ENCODE peak calls at places on chromosomes 12 and 14, in five cellular contexts. One of them, this sample, is unnamed.
A peak's percentile ranks its signal among the peaks of the same experiment; 100 is the strongest.

GRCh38 chr12:105671720-105672119 is 341.2 kb downstream of the C12orf75 start:
- DNase-seq in AG09309: peak; percentile 52
- DNase-seq in gastrocnemius medialis: no peak
- DNase-seq in osteocyte: no peak
- DNase-seq in AG10803: peak; percentile 99
- DNase-seq in this sample: no peak

GRCh38 chr12:82955020-82955419 is 268.3 kb downstream of the TMTC2 start:
- DNase-seq in AG09309: no peak
- DNase-seq in gastrocnemius medialis: no peak
- DNase-seq in osteocyte: no peak
- DNase-seq in AG10803: peak; percentile 11
- DNase-seq in this sample: no peak

GRCh38 chr12:13024151-13024946 is 19.8 kb upstream of the FAM234B start:
- DNase-seq in AG09309: peak; percentile 35
- DNase-seq in AG10803: peak; percentile 72
- DNase-seq in gastrocnemius medialis: no peak
- DNase-seq in osteocyte: no peak
- DNase-seq in this sample: no peak

GRCh38 chr14:53055003-53055402 is 98.1 kb downstream of the DDHD1 start:
- DNase-seq in osteocyte: no peak
- DNase-seq in gastrocnemius medialis: no peak
- DNase-seq in AG10803: peak; percentile 64
- DNase-seq in AG09309: no peak
- DNase-seq in this sample: peak; percentile 18

GRCh38 chr12:77299910-77300772 is 234.8 kb upstream of the E2F7 start:
- DNase-seq in AG10803: peak; percentile 49
- DNase-seq in gastrocnemius medialis: no peak
- DNase-seq in osteocyte: no peak
- DNase-seq in AG09309: peak; percentile 46
- DNase-seq in this sample: no peak

GRCh38 chr12:2405039-2405438 is 352.3 kb downstream of the CACNA1C start:
- DNase-seq in gastrocnemius medialis: no peak
- DNase-seq in AG09309: no peak
- DNase-seq in AG10803: no peak
- DNase-seq in osteocyte: no peak
- DNase-seq in this sample: no peak

GRCh38 chr12:5900533-5901255 is 44.4 kb downstream of the ANO2 start:
- DNase-seq in gastrocnemius medialis: no peak
- DNase-seq in AG10803: no peak
- DNase-seq in AG09309: no peak
- DNase-seq in osteocyte: peak; percentile 59
- DNase-seq in this sample: no peak

GRCh38 chr14:90675399-90675798 is 140.8 kb downstream of the TTC7B start:
- DNase-seq in AG09309: peak; percentile 61
- DNase-seq in gastrocnemius medialis: peak; percentile 94
- DNase-seq in osteocyte: no peak
- DNase-seq in AG10803: peak; percentile 72
- DNase-seq in this sample: no peak

GRCh38 chr14:100573757-100574641 is 13.2 kb downstream of the BEGAIN start:
- DNase-seq in AG10803: no peak
- DNase-seq in AG09309: no peak
- DNase-seq in osteocyte: no peak
- DNase-seq in gastrocnemius medialis: no peak
- DNase-seq in this sample: no peak

DNA sequence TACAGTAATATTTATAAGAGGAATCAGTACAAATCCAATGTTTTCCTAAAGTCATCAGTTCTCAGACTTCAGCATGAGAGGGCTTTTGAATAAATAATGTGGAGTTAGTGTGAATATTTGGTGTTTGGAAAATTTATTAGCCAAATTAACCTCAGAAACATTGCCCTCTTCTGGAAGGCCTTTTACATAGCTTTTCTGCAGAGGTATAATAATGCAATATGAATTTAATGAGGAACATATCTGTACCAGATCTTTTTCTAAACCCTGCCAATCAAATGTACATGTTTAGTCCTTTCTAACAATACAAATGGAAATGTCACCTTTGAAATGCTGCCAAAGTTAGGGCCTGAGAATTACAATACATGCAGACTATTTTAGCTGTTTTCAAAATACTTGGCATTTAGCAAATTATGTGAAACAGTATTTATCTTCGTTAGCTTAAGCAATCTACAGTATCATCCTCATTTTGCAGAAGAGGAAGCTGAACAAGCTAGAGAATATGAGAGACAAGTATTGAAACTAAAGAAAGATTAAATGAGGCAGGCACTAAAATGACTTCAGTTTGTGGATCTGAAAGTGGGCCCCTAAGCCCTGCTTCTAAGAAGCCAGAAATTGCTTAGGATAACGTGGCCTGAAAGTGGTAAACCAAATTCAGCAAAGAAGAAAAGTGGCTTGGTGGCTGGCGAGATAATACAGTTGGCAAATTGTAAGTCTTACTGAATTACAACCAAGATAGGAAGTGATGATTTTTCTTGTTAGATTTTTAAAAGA is 60.4 kb upstream of the MANSC4 start:
- DNase-seq in AG09309: no peak
- DNase-seq in gastrocnemius medialis: no peak
- DNase-seq in osteocyte: no peak
- DNase-seq in AG10803: no peak
- DNase-seq in this sample: no peak
- TF ChIP-seq CTCF in AG09309: peak; percentile 40
- TF ChIP-seq CTCF in gastrocnemius medialis: no peak
- TF ChIP-seq CTCF in osteocyte: peak; percentile 46
- TF ChIP-seq CTCF in AG10803: peak; percentile 58
- TF ChIP-seq CTCF in this sample: no peak

GRCh38 chr14:85974602-85975001 is 444.7 kb downstream of the FLRT2 start:
- DNase-seq in AG09309: no peak
- DNase-seq in AG10803: no peak
- DNase-seq in gastrocnemius medialis: no peak
- DNase-seq in osteocyte: no peak
- DNase-seq in this sample: no peak

DNA sequence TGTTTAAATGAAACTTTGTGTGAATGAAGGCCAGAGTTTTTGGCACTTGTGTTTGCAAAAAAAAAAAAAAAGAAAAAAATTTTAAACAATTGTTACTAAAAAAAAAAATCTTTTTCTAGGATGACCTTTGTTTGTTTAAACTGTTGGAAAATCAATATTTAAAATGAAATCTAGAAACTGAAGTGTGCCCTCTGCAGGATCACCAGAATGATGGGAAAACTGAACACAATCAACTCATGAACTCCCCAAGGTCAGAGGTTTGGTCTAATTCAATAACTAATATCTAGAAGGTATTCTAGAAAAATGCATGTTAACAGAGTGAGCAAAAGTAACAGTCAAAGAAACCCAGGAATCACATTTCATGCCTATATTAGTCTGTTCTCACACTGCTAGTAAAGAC is 448.9 kb downstream of the FLRT2 start:
- DNase-seq in osteocyte: no peak
- DNase-seq in AG10803: no peak
- DNase-seq in gastrocnemius medialis: no peak
- DNase-seq in AG09309: no peak
- DNase-seq in this sample: no peak
- TF ChIP-seq CTCF in osteocyte: peak; percentile 29
- TF ChIP-seq CTCF in AG10803: no peak
- TF ChIP-seq CTCF in gastrocnemius medialis: no peak
- TF ChIP-seq CTCF in AG09309: no peak
- TF ChIP-seq CTCF in this sample: no peak

GRCh38 chr12:88577537-88577936 is 2.7 kb downstream of the KITLG start:
- DNase-seq in osteocyte: no peak
- DNase-seq in AG10803: peak; percentile 52
- DNase-seq in gastrocnemius medialis: no peak
- DNase-seq in AG09309: no peak
- DNase-seq in this sample: no peak
- TF ChIP-seq CTCF in osteocyte: peak; percentile 26
- TF ChIP-seq CTCF in AG10803: peak; percentile 34
- TF ChIP-seq CTCF in gastrocnemius medialis: no peak
- TF ChIP-seq CTCF in AG09309: peak; percentile 8
- TF ChIP-seq CTCF in this sample: no peak

DNA sequence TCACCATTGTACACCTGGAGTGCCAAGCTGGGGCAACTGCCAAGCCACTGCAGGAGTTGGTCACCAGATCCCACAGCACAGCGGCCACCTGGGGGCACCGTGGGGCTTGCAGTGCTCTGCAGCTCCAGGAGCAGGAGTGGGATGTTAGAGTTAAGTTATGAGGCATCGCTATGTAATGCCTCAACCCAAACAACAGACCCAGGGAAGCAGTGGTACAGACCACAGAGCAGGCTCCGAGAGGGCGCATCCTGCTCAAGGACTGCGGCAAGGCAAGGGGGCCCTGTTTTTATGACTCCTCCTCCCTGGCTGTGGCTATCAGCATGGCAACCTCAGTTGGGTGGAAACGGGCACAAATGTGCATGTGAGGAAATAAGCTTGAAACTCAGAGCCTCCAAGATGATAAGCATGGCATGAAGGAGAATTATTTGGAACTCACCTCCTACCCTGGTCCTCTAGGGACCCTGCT is 63.1 kb downstream of the ARL6IP4 start:
- DNase-seq in osteocyte: peak; percentile 91
- DNase-seq in gastrocnemius medialis: peak; percentile 86
- DNase-seq in AG09309: peak; percentile 92
- DNase-seq in AG10803: peak; percentile 96
- DNase-seq in this sample: peak; percentile 12
- TF ChIP-seq CTCF in osteocyte: peak; percentile 87
- TF ChIP-seq CTCF in gastrocnemius medialis: peak; percentile 87
- TF ChIP-seq CTCF in AG09309: peak; percentile 91
- TF ChIP-seq CTCF in AG10803: peak; percentile 83
- TF ChIP-seq CTCF in this sample: peak; percentile 66

GRCh38 chr14:102668291-102668873 is 75.9 kb downstream of the RCOR1 start:
- DNase-seq in AG09309: no peak
- DNase-seq in AG10803: no peak
- DNase-seq in gastrocnemius medialis: no peak
- DNase-seq in osteocyte: no peak
- DNase-seq in this sample: no peak

GRCh38 chr14:102666635-102667034 is 74.2 kb downstream of the RCOR1 start:
- DNase-seq in AG10803: peak; percentile 23
- DNase-seq in AG09309: peak; percentile 23
- DNase-seq in osteocyte: no peak
- DNase-seq in gastrocnemius medialis: no peak
- DNase-seq in this sample: no peak

GRCh38 chr14:102675396-102675795 is 82.9 kb downstream of the RCOR1 start:
- DNase-seq in gastrocnemius medialis: no peak
- DNase-seq in osteocyte: no peak
- DNase-seq in AG09309: no peak
- DNase-seq in AG10803: no peak
- DNase-seq in this sample: no peak

GRCh38 chr14:102671410-102671809 is 79.0 kb downstream of the RCOR1 start:
- DNase-seq in AG09309: no peak
- DNase-seq in gastrocnemius medialis: no peak
- DNase-seq in AG10803: no peak
- DNase-seq in osteocyte: no peak
- DNase-seq in this sample: no peak

GRCh38 chr14:102672410-102672960 is 80.0 kb downstream of the RCOR1 start:
- DNase-seq in AG09309: no peak
- DNase-seq in gastrocnemius medialis: no peak
- DNase-seq in AG10803: no peak
- DNase-seq in osteocyte: no peak
- DNase-seq in this sample: no peak
- TF ChIP-seq CTCF in AG09309: no peak
- TF ChIP-seq CTCF in gastrocnemius medialis: no peak
- TF ChIP-seq CTCF in AG10803: no peak
- TF ChIP-seq CTCF in osteocyte: no peak
- TF ChIP-seq CTCF in this sample: no peak

This sample was measured in GM12864.